ENCODE peak calls at places on chromosomes 7 and 10, in four cellular contexts. One of them, this sample, is unnamed.

GRCh38 chr7:147308539-147308938 is 1191.9 kb downstream of the CNTNAP2 start:
- DNase-seq in NCI-H187 treated with DMSO at 0.1 percent for 48 hours: no peak
- DNase-seq in NCI-H1048: no peak
- DNase-seq in M059J: no peak
- DNase-seq in this sample: no peak

GRCh38 chr10:70915206-70915605 is 26.8 kb upstream of the PCBD1 start:
- DNase-seq in NCI-H187 treated with DMSO at 0.1 percent for 48 hours: no peak
- DNase-seq in NCI-H1048: no peak
- DNase-seq in M059J: no peak
- DNase-seq in this sample: no peak

GRCh38 chr10:7107287-7107686 is 303.5 kb downstream of the SFMBT2 start:
- DNase-seq in NCI-H187 treated with DMSO at 0.1 percent for 48 hours: no peak
- DNase-seq in NCI-H1048: no peak
- DNase-seq in M059J: peak
- DNase-seq in this sample: no peak

GRCh38 chr10:43824934-43825333 is 176.3 kb upstream of the ZNF32 start:
- DNase-seq in NCI-H187 treated with DMSO at 0.1 percent for 48 hours: no peak
- DNase-seq in NCI-H1048: no peak
- DNase-seq in M059J: peak
- DNase-seq in this sample: no peak

GRCh38 chr7:72751978-72752377 is 76.0 kb downstream of the TYW1B start:
- DNase-seq in NCI-H187 treated with DMSO at 0.1 percent for 48 hours: no peak
- DNase-seq in NCI-H1048: no peak
- DNase-seq in M059J: no peak
- DNase-seq in this sample: no peak

GRCh38 chr7:118151671-118152070 is 32.3 kb upstream of the LSM8 start:
- DNase-seq in NCI-H187 treated with DMSO at 0.1 percent for 48 hours: no peak
- DNase-seq in NCI-H1048: no peak
- DNase-seq in M059J: no peak
- DNase-seq in this sample: no peak

GRCh38 chr7:5077740-5078139 is 32.1 kb downstream of the RBAK start:
- DNase-seq in NCI-H187 treated with DMSO at 0.1 percent for 48 hours: no peak
- DNase-seq in NCI-H1048: no peak
- DNase-seq in M059J: peak
- DNase-seq in this sample: no peak

GRCh38 chr10:6115824-6116350 is 27.1 kb downstream of the RBM17 start:
- DNase-seq in NCI-H187 treated with DMSO at 0.1 percent for 48 hours: no peak
- DNase-seq in NCI-H1048: no peak
- DNase-seq in M059J: no peak
- DNase-seq in this sample: no peak

GRCh38 chr7:5295039-5296014 is 12.6 kb downstream of the SLC29A4 start:
- DNase-seq in NCI-H187 treated with DMSO at 0.1 percent for 48 hours: no peak
- DNase-seq in NCI-H1048: no peak
- DNase-seq in M059J: no peak
- DNase-seq in this sample: no peak

GRCh38 chr7:68977709-68978108 is 620.6 kb upstream of the AUTS2 start:
- DNase-seq in NCI-H187 treated with DMSO at 0.1 percent for 48 hours: no peak
- DNase-seq in NCI-H1048: no peak
- DNase-seq in M059J: no peak
- DNase-seq in this sample: no peak

GRCh38 chr10:63414481-63415260 is 51.1 kb downstream of the JMJD1C start:
- DNase-seq in NCI-H187 treated with DMSO at 0.1 percent for 48 hours: no peak
- DNase-seq in NCI-H1048: no peak
- DNase-seq in M059J: peak
- DNase-seq in this sample: no peak

GRCh38 chr10:84613336-84614021 is 285.1 kb downstream of the CCSER2 start:
- DNase-seq in NCI-H187 treated with DMSO at 0.1 percent for 48 hours: no peak
- DNase-seq in NCI-H1048: no peak
- DNase-seq in M059J: peak
- DNase-seq in this sample: peak

GRCh38 chr10:61837748-61838055 is 63.8 kb upstream of the ARID5B start:
- DNase-seq in NCI-H187 treated with DMSO at 0.1 percent for 48 hours: no peak
- DNase-seq in NCI-H1048: no peak
- DNase-seq in M059J: peak
- DNase-seq in this sample: peak

GRCh38 chr10:14084875-14085274 is 245.8 kb downstream of the FRMD4A start:
- DNase-seq in NCI-H187 treated with DMSO at 0.1 percent for 48 hours: no peak
- DNase-seq in NCI-H1048: no peak
- DNase-seq in M059J: peak
- DNase-seq in this sample: no peak

GRCh38 chr7:9391984-9392383 is 958.6 kb downstream of the NXPH1 start:
- DNase-seq in NCI-H187 treated with DMSO at 0.1 percent for 48 hours: no peak
- DNase-seq in NCI-H1048: no peak
- DNase-seq in M059J: no peak
- DNase-seq in this sample: no peak

GRCh38 chr10:113059001-113059780 is 109.1 kb downstream of the TCF7L2 start:
- DNase-seq in NCI-H187 treated with DMSO at 0.1 percent for 48 hours: no peak
- DNase-seq in NCI-H1048: no peak
- DNase-seq in M059J: peak
- DNase-seq in this sample: peak